ENCODE peak calls at places on chromosome X, in four cellular contexts. One of them, this sample, is unnamed.

GRCh38 chrX:68686684-68687045 is 39.2 kb downstream of the STARD8 start:
- DNase-seq in AML-193: no peak
- DNase-seq in stimulated activated CD4-positive, alpha-beta T cell treated with anti-CD3 and anti-CD28 coated beads, Interleukin-4, amount 100 ng/mL, for 48 hours: no peak
- DNase-seq in LoVo: no peak
- DNase-seq in this sample: no peak

GRCh38 chrX:39667191-39667590 is 430.6 kb downstream of the BCOR start:
- DNase-seq in AML-193: no peak
- DNase-seq in stimulated activated CD4-positive, alpha-beta T cell treated with anti-CD3 and anti-CD28 coated beads, Interleukin-4, amount 100 ng/mL, for 48 hours: no peak
- DNase-seq in LoVo: no peak
- DNase-seq in this sample: no peak

GRCh38 chrX:41512394-41512793 is 65.3 kb downstream of the NYX start:
- DNase-seq in AML-193: no peak
- DNase-seq in stimulated activated CD4-positive, alpha-beta T cell treated with anti-CD3 and anti-CD28 coated beads, Interleukin-4, amount 100 ng/mL, for 48 hours: no peak
- DNase-seq in LoVo: no peak
- DNase-seq in this sample: peak

GRCh38 chrX:108601276-108601675 is 135.1 kb downstream of the IRS4 start:
- DNase-seq in AML-193: no peak
- DNase-seq in stimulated activated CD4-positive, alpha-beta T cell treated with anti-CD3 and anti-CD28 coated beads, Interleukin-4, amount 100 ng/mL, for 48 hours: no peak
- DNase-seq in LoVo: no peak
- DNase-seq in this sample: no peak

GRCh38 chrX:123860983-123861382 is 1.1 kb downstream of the XIAP start:
- DNase-seq in AML-193: no peak
- DNase-seq in stimulated activated CD4-positive, alpha-beta T cell treated with anti-CD3 and anti-CD28 coated beads, Interleukin-4, amount 100 ng/mL, for 48 hours: no peak
- DNase-seq in LoVo: no peak
- DNase-seq in this sample: no peak

GRCh38 chrX:23373129-23373804 is 38.6 kb downstream of the PTCHD1 start:
- DNase-seq in AML-193: no peak
- DNase-seq in stimulated activated CD4-positive, alpha-beta T cell treated with anti-CD3 and anti-CD28 coated beads, Interleukin-4, amount 100 ng/mL, for 48 hours: no peak
- DNase-seq in LoVo: no peak
- DNase-seq in this sample: no peak

GRCh38 chrX:96407501-96407900 is 277.1 kb upstream of the DIAPH2 start:
- DNase-seq in AML-193: no peak
- DNase-seq in stimulated activated CD4-positive, alpha-beta T cell treated with anti-CD3 and anti-CD28 coated beads, Interleukin-4, amount 100 ng/mL, for 48 hours: no peak
- DNase-seq in LoVo: peak
- DNase-seq in this sample: no peak

GRCh38 chrX:152575331-152575730 is 62.4 kb upstream of the GABRQ start:
- DNase-seq in AML-193: no peak
- DNase-seq in stimulated activated CD4-positive, alpha-beta T cell treated with anti-CD3 and anti-CD28 coated beads, Interleukin-4, amount 100 ng/mL, for 48 hours: no peak
- DNase-seq in LoVo: no peak
- DNase-seq in this sample: no peak

GRCh38 chrX:131063613-131064012 is 5.5 kb downstream of the ARHGAP36 start:
- DNase-seq in AML-193: no peak
- DNase-seq in stimulated activated CD4-positive, alpha-beta T cell treated with anti-CD3 and anti-CD28 coated beads, Interleukin-4, amount 100 ng/mL, for 48 hours: no peak
- DNase-seq in LoVo: no peak
- DNase-seq in this sample: no peak

GRCh38 chrX:129665916-129666644 is 11.3 kb upstream of the APLN start:
- DNase-seq in AML-193: no peak
- DNase-seq in stimulated activated CD4-positive, alpha-beta T cell treated with anti-CD3 and anti-CD28 coated beads, Interleukin-4, amount 100 ng/mL, for 48 hours: no peak
- DNase-seq in LoVo: peak
- DNase-seq in this sample: no peak

GRCh38 chrX:136745215-136746173 is 35.2 kb downstream of the ARHGEF6 start:
- DNase-seq in AML-193: peak
- DNase-seq in stimulated activated CD4-positive, alpha-beta T cell treated with anti-CD3 and anti-CD28 coated beads, Interleukin-4, amount 100 ng/mL, for 48 hours: no peak
- DNase-seq in LoVo: no peak
- DNase-seq in this sample: no peak

GRCh38 chrX:154329284-154329683 is 33.7 kb downstream of the TKTL1 start:
- DNase-seq in AML-193: no peak
- DNase-seq in stimulated activated CD4-positive, alpha-beta T cell treated with anti-CD3 and anti-CD28 coated beads, Interleukin-4, amount 100 ng/mL, for 48 hours: no peak
- DNase-seq in LoVo: no peak
- DNase-seq in this sample: no peak

GRCh38 chrX:111447298-111447697 is 35.3 kb upstream of the DCX start:
- DNase-seq in AML-193: no peak
- DNase-seq in stimulated activated CD4-positive, alpha-beta T cell treated with anti-CD3 and anti-CD28 coated beads, Interleukin-4, amount 100 ng/mL, for 48 hours: no peak
- DNase-seq in LoVo: no peak
- DNase-seq in this sample: peak

GRCh38 chrX:70452143-70452733 is 7.6 kb downstream of the DLG3 start:
- DNase-seq in AML-193: no peak
- DNase-seq in stimulated activated CD4-positive, alpha-beta T cell treated with anti-CD3 and anti-CD28 coated beads, Interleukin-4, amount 100 ng/mL, for 48 hours: no peak
- DNase-seq in LoVo: peak
- DNase-seq in this sample: peak

GRCh38 chrX:139170526-139171173 is 359.9 kb upstream of the F9 start:
- DNase-seq in AML-193: no peak
- DNase-seq in stimulated activated CD4-positive, alpha-beta T cell treated with anti-CD3 and anti-CD28 coated beads, Interleukin-4, amount 100 ng/mL, for 48 hours: no peak
- DNase-seq in LoVo: no peak
- DNase-seq in this sample: no peak

GRCh38 chrX:87732133-87732532 is 214.5 kb downstream of the KLHL4 start:
- DNase-seq in AML-193: no peak
- DNase-seq in stimulated activated CD4-positive, alpha-beta T cell treated with anti-CD3 and anti-CD28 coated beads, Interleukin-4, amount 100 ng/mL, for 48 hours: no peak
- DNase-seq in LoVo: no peak
- DNase-seq in this sample: no peak

GRCh38 chrX:136457303-136457917 is 30.3 kb upstream of the BRS3 start:
- DNase-seq in AML-193: no peak
- DNase-seq in stimulated activated CD4-positive, alpha-beta T cell treated with anti-CD3 and anti-CD28 coated beads, Interleukin-4, amount 100 ng/mL, for 48 hours: no peak
- DNase-seq in LoVo: no peak
- DNase-seq in this sample: no peak

GRCh38 chrX:122188751-122189150 is 995.3 kb upstream of the GRIA3 start:
- DNase-seq in AML-193: no peak
- DNase-seq in stimulated activated CD4-positive, alpha-beta T cell treated with anti-CD3 and anti-CD28 coated beads, Interleukin-4, amount 100 ng/mL, for 48 hours: no peak
- DNase-seq in LoVo: no peak
- DNase-seq in this sample: no peak

GRCh38 chrX:154372612-154373022 is 1.8 kb downstream of the FLNA start:
- DNase-seq in AML-193: no peak
- DNase-seq in stimulated activated CD4-positive, alpha-beta T cell treated with anti-CD3 and anti-CD28 coated beads, Interleukin-4, amount 100 ng/mL, for 48 hours: no peak
- DNase-seq in LoVo: no peak
- DNase-seq in this sample: peak

GRCh38 chrX:53050841-53051240 is 2.3 kb downstream of the GPR173 start:
- DNase-seq in AML-193: no peak
- DNase-seq in stimulated activated CD4-positive, alpha-beta T cell treated with anti-CD3 and anti-CD28 coated beads, Interleukin-4, amount 100 ng/mL, for 48 hours: no peak
- DNase-seq in LoVo: no peak
- DNase-seq in this sample: no peak

GRCh38 chrX:154490414-154491083 is at the start of gene SLC10A3:
- DNase-seq in AML-193: peak
- DNase-seq in stimulated activated CD4-positive, alpha-beta T cell treated with anti-CD3 and anti-CD28 coated beads, Interleukin-4, amount 100 ng/mL, for 48 hours: peak
- DNase-seq in LoVo: peak
- DNase-seq in this sample: peak

GRCh38 chrX:93874554-93874953 is 200.5 kb downstream of the FAM133A start:
- DNase-seq in AML-193: no peak
- DNase-seq in stimulated activated CD4-positive, alpha-beta T cell treated with anti-CD3 and anti-CD28 coated beads, Interleukin-4, amount 100 ng/mL, for 48 hours: no peak
- DNase-seq in LoVo: peak
- DNase-seq in this sample: no peak

GRCh38 chrX:132488819-132489255 is at the start of gene MBNL3:
- DNase-seq in AML-193: peak
- DNase-seq in stimulated activated CD4-positive, alpha-beta T cell treated with anti-CD3 and anti-CD28 coated beads, Interleukin-4, amount 100 ng/mL, for 48 hours: peak
- DNase-seq in LoVo: peak
- DNase-seq in this sample: peak

GRCh38 chrX:1528884-1529203 is 8.1 kb downstream of the P2RY8 start:
- DNase-seq in AML-193: no peak
- DNase-seq in stimulated activated CD4-positive, alpha-beta T cell treated with anti-CD3 and anti-CD28 coated beads, Interleukin-4, amount 100 ng/mL, for 48 hours: no peak
- DNase-seq in LoVo: no peak
- DNase-seq in this sample: peak

GRCh38 chrX:39714471-39714870 is 383.3 kb downstream of the BCOR start:
- DNase-seq in AML-193: no peak
- DNase-seq in stimulated activated CD4-positive, alpha-beta T cell treated with anti-CD3 and anti-CD28 coated beads, Interleukin-4, amount 100 ng/mL, for 48 hours: no peak
- DNase-seq in LoVo: no peak
- DNase-seq in this sample: no peak

GRCh38 chrX:126723881-126724280 is 95.6 kb upstream of the PRR32 start:
- DNase-seq in AML-193: no peak
- DNase-seq in stimulated activated CD4-positive, alpha-beta T cell treated with anti-CD3 and anti-CD28 coated beads, Interleukin-4, amount 100 ng/mL, for 48 hours: no peak
- DNase-seq in LoVo: no peak
- DNase-seq in this sample: no peak

GRCh38 chrX:69503228-69503834 is 795 bp upstream of the NALF2 start:
- DNase-seq in AML-193: no peak
- DNase-seq in stimulated activated CD4-positive, alpha-beta T cell treated with anti-CD3 and anti-CD28 coated beads, Interleukin-4, amount 100 ng/mL, for 48 hours: no peak
- DNase-seq in LoVo: no peak
- DNase-seq in this sample: no peak